ENCODE peak calls at places on chromosomes 4 and X, in eight cellular contexts. One of them, this sample, is unnamed.

GRCh38 chr4:177802149-177802548 is 359.9 kb upstream of the AGA start:
- DNase-seq in stomach: no peak
- DNase-seq in fibroblast of lung: no peak
- DNase-seq in lung: no peak
- DNase-seq in cardiac fibroblast: no peak
- DNase-seq in tibial artery: no peak
- DNase-seq in left lung: no peak
- DNase-seq in progenitor cell of endocrine pancreas: no peak
- DNase-seq in this sample: no peak

GRCh38 chrX:48960291-48960690 is 2.9 kb upstream of the OTUD5 start:
- DNase-seq in stomach: no peak
- DNase-seq in fibroblast of lung: no peak
- DNase-seq in lung: no peak
- DNase-seq in cardiac fibroblast: no peak
- DNase-seq in tibial artery: peak
- DNase-seq in left lung: no peak
- DNase-seq in progenitor cell of endocrine pancreas: no peak
- DNase-seq in this sample: no peak

GRCh38 chr4:76306882-76307669 is 543 bp downstream of the STBD1 start:
- DNase-seq in stomach: peak
- DNase-seq in fibroblast of lung: peak
- DNase-seq in lung: peak
- DNase-seq in cardiac fibroblast: peak
- DNase-seq in tibial artery: peak
- DNase-seq in left lung: peak
- DNase-seq in progenitor cell of endocrine pancreas: peak
- DNase-seq in this sample: no peak

GRCh38 chr4:53748328-53748772 is 157.1 kb upstream of the LNX1 start:
- DNase-seq in stomach: no peak
- DNase-seq in fibroblast of lung: no peak
- DNase-seq in lung: no peak
- DNase-seq in cardiac fibroblast: no peak
- DNase-seq in tibial artery: peak
- DNase-seq in left lung: no peak
- DNase-seq in progenitor cell of endocrine pancreas: no peak
- DNase-seq in this sample: no peak

GRCh38 chr4:22458112-22458511 is 57.8 kb downstream of the ADGRA3 start:
- DNase-seq in stomach: no peak
- DNase-seq in fibroblast of lung: no peak
- DNase-seq in lung: no peak
- DNase-seq in cardiac fibroblast: no peak
- DNase-seq in tibial artery: no peak
- DNase-seq in left lung: no peak
- DNase-seq in progenitor cell of endocrine pancreas: no peak
- DNase-seq in this sample: no peak

GRCh38 chr4:48483777-48484493 is 792 bp downstream of the SLC10A4 start:
- DNase-seq in stomach: no peak
- DNase-seq in fibroblast of lung: no peak
- DNase-seq in lung: no peak
- DNase-seq in cardiac fibroblast: no peak
- DNase-seq in tibial artery: no peak
- DNase-seq in left lung: no peak
- DNase-seq in progenitor cell of endocrine pancreas: peak
- DNase-seq in this sample: no peak

GRCh38 chrX:29044802-29045201 is 457.6 kb downstream of the IL1RAPL1 start:
- DNase-seq in stomach: no peak
- DNase-seq in fibroblast of lung: peak
- DNase-seq in lung: no peak
- DNase-seq in cardiac fibroblast: peak
- DNase-seq in tibial artery: no peak
- DNase-seq in left lung: no peak
- DNase-seq in progenitor cell of endocrine pancreas: no peak
- DNase-seq in this sample: no peak

GRCh38 chrX:15497865-15498264 is 2.7 kb upstream of the BMX start:
- DNase-seq in stomach: peak
- DNase-seq in fibroblast of lung: peak
- DNase-seq in lung: peak
- DNase-seq in cardiac fibroblast: peak
- DNase-seq in tibial artery: peak
- DNase-seq in left lung: no peak
- DNase-seq in progenitor cell of endocrine pancreas: peak
- DNase-seq in this sample: no peak

GRCh38 chr4:27807207-27807606 is 946.6 kb downstream of the STIM2 start:
- DNase-seq in stomach: no peak
- DNase-seq in fibroblast of lung: peak
- DNase-seq in lung: no peak
- DNase-seq in cardiac fibroblast: no peak
- DNase-seq in tibial artery: no peak
- DNase-seq in left lung: no peak
- DNase-seq in progenitor cell of endocrine pancreas: no peak
- DNase-seq in this sample: no peak

GRCh38 chr4:184444215-184444952 is 30.0 kb downstream of the IRF2 start:
- DNase-seq in stomach: no peak
- DNase-seq in fibroblast of lung: peak
- DNase-seq in lung: no peak
- DNase-seq in cardiac fibroblast: no peak
- DNase-seq in tibial artery: no peak
- DNase-seq in left lung: no peak
- DNase-seq in progenitor cell of endocrine pancreas: no peak
- DNase-seq in this sample: no peak

GRCh38 chr4:86935499-86935832 is 655 bp downstream of the AFF1 start:
- DNase-seq in stomach: peak
- DNase-seq in fibroblast of lung: no peak
- DNase-seq in lung: peak
- DNase-seq in cardiac fibroblast: no peak
- DNase-seq in tibial artery: peak
- DNase-seq in left lung: peak
- DNase-seq in progenitor cell of endocrine pancreas: peak
- DNase-seq in this sample: no peak

GRCh38 chr4:98720871-98721480 is 62.6 kb upstream of the TSPAN5 start:
- DNase-seq in stomach: no peak
- DNase-seq in fibroblast of lung: peak
- DNase-seq in lung: no peak
- DNase-seq in cardiac fibroblast: peak
- DNase-seq in tibial artery: no peak
- DNase-seq in left lung: no peak
- DNase-seq in progenitor cell of endocrine pancreas: no peak
- DNase-seq in this sample: no peak

GRCh38 chrX:120769576-120770341 is 105.9 kb downstream of the CT47B1 start:
- DNase-seq in stomach: no peak
- DNase-seq in fibroblast of lung: peak
- DNase-seq in lung: no peak
- DNase-seq in cardiac fibroblast: peak
- DNase-seq in tibial artery: no peak
- DNase-seq in left lung: no peak
- DNase-seq in progenitor cell of endocrine pancreas: no peak
- DNase-seq in this sample: no peak

GRCh38 chrX:134836497-134836968 is 154.3 kb upstream of the SMIM10 start:
- DNase-seq in stomach: no peak
- DNase-seq in fibroblast of lung: peak
- DNase-seq in lung: no peak
- DNase-seq in cardiac fibroblast: peak
- DNase-seq in tibial artery: no peak
- DNase-seq in left lung: no peak
- DNase-seq in progenitor cell of endocrine pancreas: no peak
- DNase-seq in this sample: no peak

GRCh38 chr4:52869656-52870055 is 7.5 kb downstream of the RASL11B start:
- DNase-seq in stomach: no peak
- DNase-seq in fibroblast of lung: no peak
- DNase-seq in lung: no peak
- DNase-seq in cardiac fibroblast: no peak
- DNase-seq in tibial artery: no peak
- DNase-seq in left lung: no peak
- DNase-seq in progenitor cell of endocrine pancreas: no peak
- DNase-seq in this sample: no peak

GRCh38 chrX:153926863-153927685 is 1.0 kb upstream of the ARHGAP4 start:
- DNase-seq in stomach: peak
- DNase-seq in fibroblast of lung: peak
- DNase-seq in lung: peak
- DNase-seq in cardiac fibroblast: peak
- DNase-seq in tibial artery: peak
- DNase-seq in left lung: peak
- DNase-seq in progenitor cell of endocrine pancreas: no peak
- DNase-seq in this sample: no peak

GRCh38 chr4:53987761-53988171 is 76.6 kb downstream of the CHIC2 start:
- DNase-seq in stomach: no peak
- DNase-seq in fibroblast of lung: peak
- DNase-seq in lung: no peak
- DNase-seq in cardiac fibroblast: peak
- DNase-seq in tibial artery: no peak
- DNase-seq in left lung: no peak
- DNase-seq in progenitor cell of endocrine pancreas: no peak
- DNase-seq in this sample: no peak

GRCh38 chr4:189785257-189785656 is 155.4 kb upstream of the FRG1 start:
- DNase-seq in stomach: no peak
- DNase-seq in fibroblast of lung: no peak
- DNase-seq in lung: no peak
- DNase-seq in cardiac fibroblast: no peak
- DNase-seq in tibial artery: no peak
- DNase-seq in left lung: no peak
- DNase-seq in progenitor cell of endocrine pancreas: no peak
- DNase-seq in this sample: no peak

GRCh38 chrX:70755850-70756249 is 152.7 kb downstream of the TEX11 start:
- DNase-seq in stomach: no peak
- DNase-seq in fibroblast of lung: no peak
- DNase-seq in lung: no peak
- DNase-seq in cardiac fibroblast: no peak
- DNase-seq in tibial artery: no peak
- DNase-seq in left lung: no peak
- DNase-seq in progenitor cell of endocrine pancreas: no peak
- DNase-seq in this sample: peak

GRCh38 chr4:112036881-112037280 is 108.4 kb upstream of the FAM241A start:
- DNase-seq in stomach: no peak
- DNase-seq in fibroblast of lung: no peak
- DNase-seq in lung: no peak
- DNase-seq in cardiac fibroblast: no peak
- DNase-seq in tibial artery: no peak
- DNase-seq in left lung: no peak
- DNase-seq in progenitor cell of endocrine pancreas: no peak
- DNase-seq in this sample: no peak

GRCh38 chr4:122980860-122981259 is 58.5 kb upstream of the NUDT6 start:
- DNase-seq in stomach: no peak
- DNase-seq in fibroblast of lung: no peak
- DNase-seq in lung: no peak
- DNase-seq in cardiac fibroblast: peak
- DNase-seq in tibial artery: no peak
- DNase-seq in left lung: no peak
- DNase-seq in progenitor cell of endocrine pancreas: no peak
- DNase-seq in this sample: no peak

GRCh38 chr4:31727030-31727429 is 1006.9 kb downstream of the PCDH7 start:
- DNase-seq in stomach: no peak
- DNase-seq in fibroblast of lung: no peak
- DNase-seq in lung: no peak
- DNase-seq in cardiac fibroblast: no peak
- DNase-seq in tibial artery: no peak
- DNase-seq in left lung: no peak
- DNase-seq in progenitor cell of endocrine pancreas: no peak
- DNase-seq in this sample: no peak

GRCh38 chrX:141278306-141278705 is 36.0 kb upstream of the SPANXC start:
- DNase-seq in stomach: no peak
- DNase-seq in fibroblast of lung: peak
- DNase-seq in lung: no peak
- DNase-seq in cardiac fibroblast: peak
- DNase-seq in tibial artery: no peak
- DNase-seq in left lung: no peak
- DNase-seq in progenitor cell of endocrine pancreas: no peak
- DNase-seq in this sample: no peak

GRCh38 chrX:3165808-3166207 is 124.5 kb downstream of the ARSF start:
- DNase-seq in stomach: no peak
- DNase-seq in fibroblast of lung: no peak
- DNase-seq in lung: no peak
- DNase-seq in cardiac fibroblast: no peak
- DNase-seq in tibial artery: no peak
- DNase-seq in left lung: no peak
- DNase-seq in progenitor cell of endocrine pancreas: no peak
- DNase-seq in this sample: no peak
- TF ChIP-seq CTCF in stomach: no peak
- TF ChIP-seq CTCF in fibroblast of lung: no peak
- TF ChIP-seq CTCF in lung: no peak
- TF ChIP-seq CTCF in cardiac fibroblast: no peak
- TF ChIP-seq CTCF in tibial artery: no peak
- TF ChIP-seq CTCF in left lung: no peak
- TF ChIP-seq CTCF in progenitor cell of endocrine pancreas: no peak
- TF ChIP-seq CTCF in this sample: no peak

GRCh38 chr4:37682701-37683401 is 3.3 kb downstream of the RELL1 start:
- DNase-seq in stomach: no peak
- DNase-seq in fibroblast of lung: no peak
- DNase-seq in lung: no peak
- DNase-seq in cardiac fibroblast: no peak
- DNase-seq in tibial artery: no peak
- DNase-seq in left lung: no peak
- DNase-seq in progenitor cell of endocrine pancreas: no peak
- DNase-seq in this sample: no peak
- TF ChIP-seq CTCF in stomach: no peak
- TF ChIP-seq CTCF in fibroblast of lung: no peak
- TF ChIP-seq CTCF in lung: no peak
- TF ChIP-seq CTCF in cardiac fibroblast: no peak
- TF ChIP-seq CTCF in tibial artery: no peak
- TF ChIP-seq CTCF in left lung: no peak
- TF ChIP-seq CTCF in progenitor cell of endocrine pancreas: no peak
- TF ChIP-seq CTCF in this sample: no peak

DNA sequence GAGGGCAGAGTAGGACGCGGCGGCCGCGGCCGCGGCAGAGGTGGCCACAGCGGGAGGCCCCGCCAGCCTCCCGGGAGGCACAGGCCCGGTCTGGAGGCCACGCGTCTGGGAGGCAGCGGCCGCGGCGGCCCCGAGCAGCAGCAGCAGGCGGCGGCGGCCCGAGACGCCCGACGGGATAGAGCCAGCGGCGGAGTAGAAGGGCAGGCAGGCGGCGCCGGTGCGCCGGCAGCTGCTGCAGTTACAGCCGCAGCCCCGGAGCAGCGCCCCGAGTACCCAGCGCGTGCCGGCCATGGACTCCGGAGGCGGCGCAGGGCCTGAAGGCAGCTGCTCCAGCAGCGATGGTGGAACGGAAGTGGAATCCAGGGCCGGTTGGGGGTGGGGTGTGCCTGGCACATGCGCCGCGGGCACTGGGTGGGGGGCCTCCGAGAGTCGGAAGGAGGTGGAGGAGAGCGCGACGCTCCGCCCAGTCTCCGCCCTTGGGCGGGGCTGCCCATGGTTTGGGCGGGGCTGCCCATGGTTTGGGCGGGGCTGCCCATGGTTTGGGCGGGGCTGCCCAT is at the start of gene GRSF1:
- DNase-seq in stomach: peak
- DNase-seq in fibroblast of lung: peak
- DNase-seq in lung: peak
- DNase-seq in cardiac fibroblast: peak
- DNase-seq in tibial artery: peak
- DNase-seq in left lung: peak
- DNase-seq in progenitor cell of endocrine pancreas: peak
- DNase-seq in this sample: peak
- TF ChIP-seq CTCF in stomach: no peak
- TF ChIP-seq CTCF in fibroblast of lung: no peak
- TF ChIP-seq CTCF in lung: no peak
- TF ChIP-seq CTCF in cardiac fibroblast: no peak
- TF ChIP-seq CTCF in tibial artery: peak
- TF ChIP-seq CTCF in left lung: no peak
- TF ChIP-seq CTCF in progenitor cell of endocrine pancreas: no peak
- TF ChIP-seq CTCF in this sample: peak

GRCh38 chrX:94576367-94577004 is 902.5 kb downstream of the FAM133A start:
- DNase-seq in stomach: no peak
- DNase-seq in fibroblast of lung: no peak
- DNase-seq in lung: no peak
- DNase-seq in cardiac fibroblast: no peak
- DNase-seq in tibial artery: no peak
- DNase-seq in left lung: no peak
- DNase-seq in progenitor cell of endocrine pancreas: no peak
- DNase-seq in this sample: no peak
- TF ChIP-seq CTCF in stomach: peak
- TF ChIP-seq CTCF in fibroblast of lung: no peak
- TF ChIP-seq CTCF in lung: no peak
- TF ChIP-seq CTCF in cardiac fibroblast: no peak
- TF ChIP-seq CTCF in tibial artery: no peak
- TF ChIP-seq CTCF in left lung: no peak
- TF ChIP-seq CTCF in progenitor cell of endocrine pancreas: peak
- TF ChIP-seq CTCF in this sample: no peak